ENCODE peak calls at places on chromosomes 16 and 17, in five cellular contexts. T is colonic mucosa; M is CD8-positive, alpha-beta T cell; P is PC-3; F is tibial nerve. X is an unnamed sample.

GRCh38 chr17:81983639-81984373 is 6.4 kb downstream of the ASPSCR1 start:
- DNase-seq in T (no peak), F (no peak), P (no peak), M (no peak), X (no peak)

GRCh38 chr16:11671676-11672075 is 3.4 kb downstream of the SNN start:
- DNase-seq in P (no peak), F (no peak), T (no peak), M (no peak), X (no peak)

GRCh38 chr17:61425682-61426481 is 26.2 kb downstream of the TBX2 start:
- DNase-seq in T (no peak), P (peak), M (no peak), F (no peak), X (no peak)

GRCh38 chr16:20944861-20945390 is 44.4 kb downstream of the LYRM1 start:
- DNase-seq in M (no peak), T (no peak), P (peak), F (no peak), X (no peak)

GRCh38 chr17:69734656-69735055 is 320.2 kb downstream of the MAP2K6 start:
- DNase-seq in P (no peak), T (no peak), F (no peak), M (no peak), X (no peak)

GRCh38 chr16:23527961-23528634 is 17.8 kb upstream of the GGA2 start:
- DNase-seq in P (no peak), M (no peak), T (no peak), F (no peak), X (no peak)

GRCh38 chr17:77528516-77529327 is 388.0 kb downstream of the SEC14L1 start:
- DNase-seq in T (no peak), M (no peak), F (no peak), P (no peak), X (no peak)

GRCh38 chr17:57455063-57455914 is 199.0 kb downstream of the MSI2 start:
- DNase-seq in M (no peak), T (no peak), P (no peak), F (no peak), X (no peak)

GRCh38 chr16:49019826-49020401 is 261.7 kb downstream of the CBLN1 start:
- DNase-seq in P (peak), F (no peak), T (no peak), M (no peak), X (no peak)

GRCh38 chr17:27379863-27380533 is 76.2 kb upstream of the KSR1 start:
- DNase-seq in M (no peak), F (peak), T (peak), P (peak), X (no peak)

GRCh38 chr16:86509759-86510464 is 415 bp upstream of the FOXF1 start:
- DNase-seq in M (no peak), P (no peak), F (no peak), T (peak), X (no peak)

GRCh38 chr16:57282510-57283213 is 1.8 kb downstream of the PLLP start:
- DNase-seq in T (no peak), M (no peak), F (no peak), P (no peak), X (no peak)

GRCh38 chr17:41910701-41911391 is 7.9 kb downstream of the ACLY start:
- DNase-seq in T (no peak), F (no peak), M (no peak), P (peak), X (no peak)

GRCh38 chr17:40364121-40364861 is at the start of gene GJD3:
- DNase-seq in M (no peak), F (no peak), T (no peak), P (no peak), X (no peak)

GRCh38 chr17:5793899-5794298 is 209.6 kb upstream of the NLRP1 start:
- DNase-seq in P (peak), F (no peak), M (no peak), T (no peak), X (no peak)

DNA sequence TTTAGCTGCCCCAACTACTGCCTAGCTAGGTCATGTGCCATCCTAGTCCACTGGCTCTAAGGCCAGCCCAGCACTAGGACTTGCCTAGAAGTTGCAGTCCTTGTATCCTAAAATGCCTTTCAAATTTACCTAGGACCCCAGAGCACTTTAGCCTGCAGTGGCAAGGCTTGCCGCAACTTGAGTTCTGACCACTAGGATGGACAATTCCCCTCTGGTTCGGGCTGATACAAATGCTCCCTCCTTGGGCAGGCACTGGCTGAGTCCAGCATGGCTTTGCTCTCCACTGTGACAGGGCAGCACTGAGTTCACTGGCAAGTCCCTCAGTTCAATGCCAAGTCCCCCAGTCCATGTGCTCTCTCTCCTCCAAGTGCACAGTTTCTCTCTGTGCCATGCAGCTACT is 9.9 kb upstream of the TMEM219 start:
- DNase-seq in P (no peak), T (no peak), F (no peak), M (no peak), X (no peak)
- TF ChIP-seq CTCF in P (no peak), T (no peak), F (no peak), M (no peak), X (no peak)

GRCh38 chr17:29045026-29045425 is 2.1 kb downstream of the PIPOX start:
- DNase-seq in T (no peak), F (no peak), M (no peak), P (no peak), X (no peak)
- H3K4me3 ChIP-seq in T (no peak), F (no peak), M (no peak), P (no peak), X (no peak)

GRCh38 chr16:25575363-25575762 is 116.4 kb upstream of the HS3ST4 start:
- DNase-seq in P (no peak), M (no peak), F (no peak), T (no peak), X (no peak)
- TF ChIP-seq CTCF in P (no peak), M (no peak), F (no peak), T (no peak), X (no peak)

GRCh38 chr16:89562939-89563338 is 2.5 kb downstream of the RPL13 start:
- DNase-seq in T (no peak), P (no peak), M (no peak), F (no peak), X (no peak)
- H3K4me3 ChIP-seq in T (no peak), P (peak), M (no peak), F (no peak), X (no peak)

GRCh38 chr16:67280090-67281015 is 1.0 kb downstream of the PLEKHG4 start:
- DNase-seq in P (no peak), M (no peak), T (no peak), F (no peak), X (no peak)

GRCh38 chr16:67277999-67278772 is 1.1 kb upstream of the PLEKHG4 start:
- DNase-seq in P (peak), F (no peak), T (peak), M (no peak), X (no peak)

GRCh38 chr16:67278773-67279295 is 498 bp upstream of the PLEKHG4 start:
- DNase-seq in F (no peak), P (no peak), M (peak), T (peak), X (peak)

GRCh38 chr16:67277294-67277998 is 1.9 kb upstream of the PLEKHG4 start:
- DNase-seq in F (peak), P (peak), M (no peak), T (peak), X (no peak)

GRCh38 chr16:67279296-67280089 is at the start of gene PLEKHG4:
- DNase-seq in P (peak), M (peak), F (peak), T (peak), X (peak)
- TF ChIP-seq CTCF in P (peak), M (peak), F (peak), T (no peak), X (peak)

GRCh38 chr16:84098939-84099338 is 17.8 kb downstream of the MBTPS1 start:
- DNase-seq in M (no peak), T (no peak), P (no peak), F (no peak), X (no peak)
- H3K4me3 ChIP-seq in M (no peak), T (no peak), P (no peak), F (no peak), X (no peak)